ENCODE peak calls at places on chromosomes 16 and 17, in eight cellular contexts. One of them, this sample, is unnamed.

GRCh38 chr17:19003966-19004600 is 481 bp downstream of the FAM83G start:
- DNase-seq in tibial nerve: no peak
- DNase-seq in esophagus muscularis mucosa: no peak
- DNase-seq in HepG2: peak; percentile 50
- DNase-seq in A549: peak; percentile 58
- DNase-seq in transverse colon: peak; percentile 75
- DNase-seq in sigmoid colon: no peak
- DNase-seq in K562: peak; percentile 41
- DNase-seq in this sample: no peak

GRCh38 chr17:69474171-69474831 is 59.8 kb downstream of the MAP2K6 start:
- DNase-seq in tibial nerve: no peak
- DNase-seq in esophagus muscularis mucosa: no peak
- DNase-seq in HepG2: no peak
- DNase-seq in A549: peak; percentile 54
- DNase-seq in transverse colon: no peak
- DNase-seq in sigmoid colon: no peak
- DNase-seq in K562: no peak
- DNase-seq in this sample: no peak

GRCh38 chr17:67246648-67247415 is 1.8 kb upstream of the HELZ start:
- DNase-seq in tibial nerve: no peak
- DNase-seq in esophagus muscularis mucosa: no peak
- DNase-seq in HepG2: peak; percentile 97
- DNase-seq in A549: peak; percentile 77
- DNase-seq in transverse colon: peak; percentile 76
- DNase-seq in sigmoid colon: no peak
- DNase-seq in K562: peak; percentile 69
- DNase-seq in this sample: no peak

GRCh38 chr17:58822148-58823050 is 66.7 kb downstream of the PPM1E start:
- DNase-seq in tibial nerve: no peak
- DNase-seq in esophagus muscularis mucosa: no peak
- DNase-seq in HepG2: no peak
- DNase-seq in A549: no peak
- DNase-seq in transverse colon: no peak
- DNase-seq in sigmoid colon: no peak
- DNase-seq in K562: no peak
- DNase-seq in this sample: no peak

GRCh38 chr17:47694818-47695663 is 1.1 kb downstream of the TBKBP1 start:
- DNase-seq in tibial nerve: peak; percentile 58
- DNase-seq in esophagus muscularis mucosa: no peak
- DNase-seq in HepG2: no peak
- DNase-seq in A549: no peak
- DNase-seq in transverse colon: peak; percentile 61
- DNase-seq in sigmoid colon: peak; percentile 87
- DNase-seq in K562: peak; percentile 47
- DNase-seq in this sample: no peak

GRCh38 chr17:79844869-79845600 is 5.8 kb upstream of the CBX4 start:
- DNase-seq in tibial nerve: no peak
- DNase-seq in esophagus muscularis mucosa: no peak
- DNase-seq in HepG2: peak; percentile 74
- DNase-seq in A549: peak; percentile 58
- DNase-seq in transverse colon: peak; percentile 68
- DNase-seq in sigmoid colon: peak; percentile 75
- DNase-seq in K562: peak; percentile 65
- DNase-seq in this sample: no peak

GRCh38 chr16:5347561-5347960 is 250.0 kb upstream of the EEF2KMT start:
- DNase-seq in tibial nerve: no peak
- DNase-seq in esophagus muscularis mucosa: no peak
- DNase-seq in HepG2: no peak
- DNase-seq in A549: no peak
- DNase-seq in transverse colon: no peak
- DNase-seq in sigmoid colon: no peak
- DNase-seq in K562: no peak
- DNase-seq in this sample: no peak

GRCh38 chr17:12545877-12546513 is 119.7 kb upstream of the MYOCD start:
- DNase-seq in tibial nerve: peak; percentile 44
- DNase-seq in esophagus muscularis mucosa: no peak
- DNase-seq in HepG2: peak; percentile 41
- DNase-seq in A549: peak; percentile 75
- DNase-seq in transverse colon: peak; percentile 19
- DNase-seq in sigmoid colon: no peak
- DNase-seq in K562: peak; percentile 38
- DNase-seq in this sample: no peak

GRCh38 chr17:4939804-4940624 is at the start of the genes RNF167 and SLC25A11:
- DNase-seq in tibial nerve: peak; percentile 96
- DNase-seq in esophagus muscularis mucosa: peak; percentile 99
- DNase-seq in HepG2: peak; percentile 100
- DNase-seq in A549: peak; percentile 100
- DNase-seq in transverse colon: peak; percentile 96
- DNase-seq in sigmoid colon: peak; percentile 99
- DNase-seq in K562: peak; percentile 95
- DNase-seq in this sample: peak; percentile 99

GRCh38 chr16:82031116-82032084 is 3.7 kb upstream of the HSD17B2 start:
- DNase-seq in tibial nerve: no peak
- DNase-seq in esophagus muscularis mucosa: no peak
- DNase-seq in HepG2: peak; percentile 71
- DNase-seq in A549: peak; percentile 64
- DNase-seq in transverse colon: no peak
- DNase-seq in sigmoid colon: no peak
- DNase-seq in K562: peak; percentile 28
- DNase-seq in this sample: no peak

GRCh38 chr17:68205251-68205807 is 42.5 kb upstream of the AMZ2 start:
- DNase-seq in tibial nerve: peak; percentile 93
- DNase-seq in esophagus muscularis mucosa: peak; percentile 97
- DNase-seq in HepG2: peak; percentile 80
- DNase-seq in A549: peak; percentile 90
- DNase-seq in transverse colon: peak; percentile 93
- DNase-seq in sigmoid colon: peak; percentile 94
- DNase-seq in K562: peak; percentile 94
- DNase-seq in this sample: peak; percentile 95

GRCh38 chr17:38871247-38871991 is 1.6 kb downstream of the LASP1 start:
- DNase-seq in tibial nerve: peak; percentile 77
- DNase-seq in esophagus muscularis mucosa: peak; percentile 94
- DNase-seq in HepG2: peak; percentile 98
- DNase-seq in A549: peak; percentile 94
- DNase-seq in transverse colon: peak; percentile 91
- DNase-seq in sigmoid colon: peak; percentile 82
- DNase-seq in K562: peak; percentile 97
- DNase-seq in this sample: no peak

GRCh38 chr17:75227729-75228128 is 22.2 kb downstream of the NUP85 start:
- DNase-seq in tibial nerve: no peak
- DNase-seq in esophagus muscularis mucosa: no peak
- DNase-seq in HepG2: no peak
- DNase-seq in A549: no peak
- DNase-seq in transverse colon: no peak
- DNase-seq in sigmoid colon: no peak
- DNase-seq in K562: no peak
- DNase-seq in this sample: no peak

GRCh38 chr17:27563532-27563931 is 67.5 kb upstream of the LGALS9 start:
- DNase-seq in tibial nerve: no peak
- DNase-seq in esophagus muscularis mucosa: no peak
- DNase-seq in HepG2: no peak
- DNase-seq in A549: no peak
- DNase-seq in transverse colon: no peak
- DNase-seq in sigmoid colon: no peak
- DNase-seq in K562: no peak
- DNase-seq in this sample: no peak

GRCh38 chr17:78105551-78105950 is 23.0 kb downstream of the TMC6 start:
- DNase-seq in tibial nerve: no peak
- DNase-seq in esophagus muscularis mucosa: no peak
- DNase-seq in HepG2: peak; percentile 79
- DNase-seq in A549: no peak
- DNase-seq in transverse colon: peak; percentile 0
- DNase-seq in sigmoid colon: peak; percentile 13
- DNase-seq in K562: no peak
- DNase-seq in this sample: peak; percentile 8

GRCh38 chr16:67068212-67068753 is 39.3 kb downstream of the CBFB start:
- DNase-seq in tibial nerve: no peak
- DNase-seq in esophagus muscularis mucosa: no peak
- DNase-seq in HepG2: peak; percentile 11
- DNase-seq in A549: peak; percentile 10
- DNase-seq in transverse colon: no peak
- DNase-seq in sigmoid colon: no peak
- DNase-seq in K562: no peak
- DNase-seq in this sample: no peak
- TF ChIP-seq EP300 in tibial nerve: no peak
- TF ChIP-seq EP300 in esophagus muscularis mucosa: no peak
- TF ChIP-seq EP300 in HepG2: no peak
- TF ChIP-seq EP300 in A549: no peak
- TF ChIP-seq EP300 in transverse colon: no peak
- TF ChIP-seq EP300 in sigmoid colon: no peak
- TF ChIP-seq EP300 in K562: no peak
- TF ChIP-seq EP300 in this sample: no peak

GRCh38 chr16:24491721-24492120 is 47.6 kb upstream of the RBBP6 start:
- DNase-seq in tibial nerve: no peak
- DNase-seq in esophagus muscularis mucosa: no peak
- DNase-seq in HepG2: no peak
- DNase-seq in A549: no peak
- DNase-seq in transverse colon: no peak
- DNase-seq in sigmoid colon: no peak
- DNase-seq in K562: no peak
- DNase-seq in this sample: no peak

GRCh38 chr16:24499193-24499814 is 40.1 kb upstream of the RBBP6 start:
- DNase-seq in tibial nerve: no peak
- DNase-seq in esophagus muscularis mucosa: no peak
- DNase-seq in HepG2: peak; percentile 21
- DNase-seq in A549: peak; percentile 57
- DNase-seq in transverse colon: peak; percentile 30
- DNase-seq in sigmoid colon: no peak
- DNase-seq in K562: peak; percentile 71
- DNase-seq in this sample: no peak

GRCh38 chr16:24497405-24497804 is 42.0 kb upstream of the RBBP6 start:
- DNase-seq in tibial nerve: no peak
- DNase-seq in esophagus muscularis mucosa: no peak
- DNase-seq in HepG2: no peak
- DNase-seq in A549: no peak
- DNase-seq in transverse colon: no peak
- DNase-seq in sigmoid colon: no peak
- DNase-seq in K562: no peak
- DNase-seq in this sample: no peak

GRCh38 chr16:24488045-24488444 is 51.3 kb upstream of the RBBP6 start:
- DNase-seq in tibial nerve: no peak
- DNase-seq in esophagus muscularis mucosa: no peak
- DNase-seq in HepG2: no peak
- DNase-seq in A549: no peak
- DNase-seq in transverse colon: no peak
- DNase-seq in sigmoid colon: no peak
- DNase-seq in K562: no peak
- DNase-seq in this sample: no peak

GRCh38 chr16:24493859-24494258 is 45.5 kb upstream of the RBBP6 start:
- DNase-seq in tibial nerve: no peak
- DNase-seq in esophagus muscularis mucosa: no peak
- DNase-seq in HepG2: no peak
- DNase-seq in A549: peak; percentile 18
- DNase-seq in transverse colon: no peak
- DNase-seq in sigmoid colon: no peak
- DNase-seq in K562: no peak
- DNase-seq in this sample: no peak
- H3K4me1 ChIP-seq in tibial nerve: no peaks in the 10 kb centered on the region
- H3K4me1 ChIP-seq in esophagus muscularis mucosa: no peaks in the 10 kb centered on the region
- H3K4me1 ChIP-seq in HepG2: no peaks in the 10 kb centered on the region
- H3K4me1 ChIP-seq in A549: no peaks in the 10 kb centered on the region
- H3K4me1 ChIP-seq in transverse colon: no peaks in the 10 kb centered on the region
- H3K4me1 ChIP-seq in sigmoid colon: no peaks in the 10 kb centered on the region
- H3K4me1 ChIP-seq in K562: no peaks in the 10 kb centered on the region
- H3K4me1 ChIP-seq in this sample: no peaks in the 10 kb centered on the region

GRCh38 chr16:87947356-87948118 is 3.7 kb upstream of the BANP start:
- DNase-seq in tibial nerve: no peak
- DNase-seq in esophagus muscularis mucosa: no peak
- DNase-seq in HepG2: no peak
- DNase-seq in A549: no peak
- DNase-seq in transverse colon: no peak
- DNase-seq in sigmoid colon: no peak
- DNase-seq in K562: no peak
- DNase-seq in this sample: no peak
- TF ChIP-seq EP300 in tibial nerve: no peak
- TF ChIP-seq EP300 in esophagus muscularis mucosa: no peak
- TF ChIP-seq EP300 in HepG2: no peak
- TF ChIP-seq EP300 in A549: no peak
- TF ChIP-seq EP300 in transverse colon: no peak
- TF ChIP-seq EP300 in sigmoid colon: no peak
- TF ChIP-seq EP300 in K562: no peak
- TF ChIP-seq EP300 in this sample: no peak

GRCh38 chr17:32514587-32514986 is 27.8 kb downstream of the CDK5R1 start:
- DNase-seq in tibial nerve: no peak
- DNase-seq in esophagus muscularis mucosa: no peak
- DNase-seq in HepG2: no peak
- DNase-seq in A549: no peak
- DNase-seq in transverse colon: no peak
- DNase-seq in sigmoid colon: peak; percentile 53
- DNase-seq in K562: no peak
- DNase-seq in this sample: no peak

GRCh38 chr17:32516450-32516849 is 29.7 kb downstream of the CDK5R1 start:
- DNase-seq in tibial nerve: no peak
- DNase-seq in esophagus muscularis mucosa: no peak
- DNase-seq in HepG2: no peak
- DNase-seq in A549: no peak
- DNase-seq in transverse colon: no peak
- DNase-seq in sigmoid colon: peak; percentile 18
- DNase-seq in K562: no peak
- DNase-seq in this sample: no peak

GRCh38 chr17:32516940-32517711 is 30.3 kb downstream of the CDK5R1 start:
- DNase-seq in tibial nerve: no peak
- DNase-seq in esophagus muscularis mucosa: no peak
- DNase-seq in HepG2: no peak
- DNase-seq in A549: no peak
- DNase-seq in transverse colon: no peak
- DNase-seq in sigmoid colon: peak; percentile 35
- DNase-seq in K562: no peak
- DNase-seq in this sample: no peak

GRCh38 chr17:32517982-32518381 is 31.2 kb downstream of the CDK5R1 start:
- DNase-seq in tibial nerve: no peak
- DNase-seq in esophagus muscularis mucosa: no peak
- DNase-seq in HepG2: no peak
- DNase-seq in A549: no peak
- DNase-seq in transverse colon: no peak
- DNase-seq in sigmoid colon: peak; percentile 14
- DNase-seq in K562: no peak
- DNase-seq in this sample: peak; percentile 21

DNA sequence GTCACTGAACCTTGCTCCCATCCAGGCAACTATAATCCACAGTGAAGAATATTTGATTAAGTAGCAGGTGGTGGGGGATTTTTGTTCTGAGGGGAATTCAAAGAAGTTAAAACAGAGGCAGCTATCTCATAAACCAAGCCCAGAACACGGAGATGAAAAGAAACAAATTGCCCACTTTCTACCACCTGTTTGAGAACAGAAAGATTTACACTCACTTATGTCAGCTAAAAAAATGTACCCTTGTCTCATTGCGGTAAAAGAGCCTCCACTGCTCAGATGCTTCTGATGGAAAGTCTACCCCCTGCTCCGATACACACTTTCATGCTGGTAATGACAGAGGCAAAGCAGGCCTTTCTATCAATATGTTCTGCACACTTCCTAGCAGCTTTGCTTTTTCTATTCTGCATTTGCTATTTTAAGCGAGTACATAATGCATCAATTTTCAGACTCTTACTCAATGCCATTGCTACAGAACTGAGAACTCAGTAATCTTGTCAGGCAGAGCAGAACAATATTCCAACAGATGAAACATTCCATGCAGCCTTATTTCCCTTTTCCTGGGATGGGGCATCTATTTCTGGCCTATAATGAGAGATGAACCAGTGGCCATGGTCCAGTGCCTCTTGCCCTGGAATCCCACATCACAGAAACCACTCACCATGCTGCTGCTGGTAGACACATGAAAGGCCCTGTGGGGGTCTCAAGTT is 29.0 kb downstream of the CDK5R1 start:
- DNase-seq in tibial nerve: no peak
- DNase-seq in esophagus muscularis mucosa: no peak
- DNase-seq in HepG2: no peak
- DNase-seq in A549: no peak
- DNase-seq in transverse colon: no peak
- DNase-seq in sigmoid colon: no peak
- DNase-seq in K562: no peak
- DNase-seq in this sample: peak; percentile 4
- H3K4me1 ChIP-seq in tibial nerve: peaks cover 18% of the 10 kb centered on the region
- H3K4me1 ChIP-seq in esophagus muscularis mucosa: peaks cover 22% of the 10 kb centered on the region
- H3K4me1 ChIP-seq in HepG2: peaks cover 26% of the 10 kb centered on the region
- H3K4me1 ChIP-seq in A549: no peaks in the 10 kb centered on the region
- H3K4me1 ChIP-seq in transverse colon: peaks cover 16% of the 10 kb centered on the region
- H3K4me1 ChIP-seq in sigmoid colon: peaks cover 4% of the 10 kb centered on the region
- H3K4me1 ChIP-seq in K562: peaks cover 4% of the 10 kb centered on the region
- H3K4me1 ChIP-seq in this sample: peaks cover 21% of the 10 kb centered on the region

This sample was measured in suprapubic skin.